ENCODE peak calls at places on chromosomes 11 and 22, in ten cellular contexts. W is HEK293T; C is fibroblast of mammary gland; D is GOT3; V is HFF-Myc; S is CD8-positive, alpha-beta memory T cell; U is activated CD8-positive, alpha-beta T cell treated with anti-CD3 and anti-CD28 coated beads for 36 hours; P is stimulated activated CD4-positive, alpha-beta T cell treated with anti-CD3 and anti-CD28 coated beads, Interleukin-4, amount 100 ng/mL, for 1 hour; K is astrocyte; Q is GM12892. J is an unnamed sample.

GRCh38 chr11:203945-204586 is 3.1 kb downstream of the BET1L start:
- DNase-seq in W (no peak), C (no peak), D (no peak), V (no peak), S (no peak), U (no peak), P (no peak), K (no peak), Q (no peak), J (no peak)

GRCh38 chr11:118437736-118438125 is 1.4 kb downstream of the KMT2A start:
- DNase-seq in W (peak), C (peak), D (no peak), V (no peak), S (peak), U (peak), P (peak), K (peak), Q (no peak), J (no peak)

GRCh38 chr11:61004841-61005240 is 33.4 kb downstream of the CD6 start:
- DNase-seq in W (no peak), C (no peak), D (no peak), V (no peak), S (peak), U (no peak), P (peak), K (no peak), Q (no peak), J (no peak)

GRCh38 chr11:60396790-60397189 is 531 bp downstream of the MS4A14 start:
- DNase-seq in W (no peak), C (no peak), D (no peak), V (no peak), S (no peak), U (no peak), P (no peak), K (no peak), Q (no peak), J (no peak)

GRCh38 chr11:36684840-36685800 is 87.1 kb upstream of the RAG2 start:
- DNase-seq in W (no peak), C (no peak), D (no peak), V (no peak), S (peak), U (peak), P (peak), K (no peak), Q (no peak), J (no peak)

GRCh38 chr11:97937501-97937900 is 1083.2 kb upstream of the CNTN5 start:
- DNase-seq in W (no peak), C (no peak), D (no peak), V (no peak), S (no peak), U (no peak), P (no peak), K (peak), Q (no peak), J (no peak)

GRCh38 chr11:73384871-73385692 is 8.9 kb downstream of the RELT start:
- DNase-seq in W (no peak), C (no peak), D (no peak), V (no peak), S (no peak), U (peak), P (no peak), K (no peak), Q (peak), J (no peak)

GRCh38 chr11:92557848-92558247 is 333.2 kb downstream of the FAT3 start:
- DNase-seq in W (no peak), C (no peak), D (no peak), V (no peak), S (no peak), U (no peak), P (no peak), K (no peak), Q (no peak), J (no peak)

GRCh38 chr11:56909563-56909962 is 79.2 kb upstream of the OR5AK2 start:
- DNase-seq in W (no peak), C (no peak), D (no peak), V (no peak), S (no peak), U (no peak), P (no peak), K (no peak), Q (no peak), J (no peak)

GRCh38 chr11:64233913-64234839 is at the start of gene VEGFB:
- DNase-seq in W (no peak), C (no peak), D (no peak), V (no peak), S (peak), U (peak), P (peak), K (no peak), Q (peak), J (peak)

GRCh38 chr22:33780761-33781160 is 139.5 kb downstream of the LARGE1 start:
- DNase-seq in W (no peak), C (no peak), D (no peak), V (no peak), S (no peak), U (no peak), P (no peak), K (no peak), Q (no peak), J (no peak)

GRCh38 chr22:26122920-26123468 is 46.3 kb upstream of the SEZ6L start:
- DNase-seq in W (no peak), C (no peak), D (no peak), V (no peak), S (no peak), U (no peak), P (no peak), K (no peak), Q (no peak), J (no peak)

GRCh38 chr11:72962084-72962483 is 147.9 kb downstream of the ATG16L2 start:
- DNase-seq in W (no peak), C (peak), D (no peak), V (no peak), S (no peak), U (peak), P (no peak), K (peak), Q (no peak), J (no peak)

GRCh38 chr11:61752117-61752924 is at the start of gene MYRF:
- DNase-seq in W (peak), C (peak), D (no peak), V (no peak), S (peak), U (peak), P (peak), K (no peak), Q (peak), J (peak)

GRCh38 chr22:36385491-36386350 is 2.0 kb downstream of the MYH9 start:
- DNase-seq in W (no peak), C (peak), D (no peak), V (no peak), S (peak), U (peak), P (peak), K (no peak), Q (no peak), J (no peak)

GRCh38 chr11:73237471-73238290 is 19.6 kb downstream of the P2RY2 start:
- DNase-seq in W (no peak), C (peak), D (no peak), V (peak), S (no peak), U (no peak), P (no peak), K (no peak), Q (no peak), J (no peak)

GRCh38 chr22:27747396-27748256 is 53.9 kb downstream of the MN1 start:
- DNase-seq in W (peak), C (peak), D (no peak), V (no peak), S (no peak), U (no peak), P (no peak), K (no peak), Q (no peak), J (no peak)